ENCODE peak calls at places on chromosomes 3 and 15, in six cellular contexts. A is tibial artery; M is DND-41; N is aorta; G is CD8-positive, alpha-beta memory T cell; R is GM06990. T is an unnamed sample.
A peak's percentile ranks its signal among the peaks of the same experiment; 100 is the strongest.

GRCh38 chr15:27057904-27058645 is 87.1 kb downstream of the GABRG3 start:
- DNase-seq in G (no peak), M (no peak), R (no peak), N (no peak), A (no peak), T (no peak)

GRCh38 chr3:112610121-112610520 is 30.8 kb downstream of the CCDC80 start:
- DNase-seq in A (no peak), M (no peak), R (no peak), G (no peak), N (no peak), T (no peak)

GRCh38 chr3:28700728-28701127 is 352.1 kb upstream of the AZI2 start:
- DNase-seq in A (no peak), M (no peak), R (no peak), N (no peak), G (no peak), T (no peak)

GRCh38 chr3:144362126-144362525 is 390.5 kb downstream of the DIPK2A start:
- DNase-seq in M (no peak), A (no peak), R (no peak), N (no peak), G (no peak), T (no peak)

GRCh38 chr15:92631721-92632120 is 23.9 kb downstream of the FAM174B start:
- DNase-seq in G (no peak), A (no peak), M (no peak), N (peak; percentile 37), R (no peak), T (no peak)

GRCh38 chr3:171116802-171117395 is 90.4 kb upstream of the SLC2A2 start:
- DNase-seq in N (no peak), G (no peak), M (no peak), R (no peak), A (no peak), T (no peak)

GRCh38 chr3:157086053-157086761 is 73.7 kb downstream of the CCNL1 start:
- DNase-seq in N (peak; percentile 79), M (no peak), A (peak; percentile 48), G (no peak), R (no peak), T (no peak)

GRCh38 chr3:118587847-118588246 is 446.8 kb downstream of the IGSF11 start:
- DNase-seq in A (no peak), N (no peak), G (no peak), R (peak; percentile 32), M (no peak), T (no peak)

GRCh38 chr15:42447599-42447998 is 43.3 kb downstream of the ZNF106 start:
- DNase-seq in A (no peak), N (no peak), R (no peak), G (no peak), M (no peak), T (no peak)

GRCh38 chr15:33810806-33811205 is 157.5 kb upstream of the CHRM5 start:
- DNase-seq in A (no peak), N (no peak), M (no peak), R (no peak), G (no peak), T (no peak)

GRCh38 chr15:39595621-39596221 is 14.8 kb downstream of the THBS1 start:
- DNase-seq in R (no peak), G (no peak), M (no peak), A (no peak), N (no peak), T (no peak)
- H3K36me3 ChIP-seq in R (no peaks in the 10 kb centered on the region), G (no peaks in the 10 kb centered on the region), M (no peaks in the 10 kb centered on the region), A (peaks cover 58% of the 10 kb centered on the region), N (no peaks in the 10 kb centered on the region), T (peaks cover 75% of the 10 kb centered on the region)

DNA sequence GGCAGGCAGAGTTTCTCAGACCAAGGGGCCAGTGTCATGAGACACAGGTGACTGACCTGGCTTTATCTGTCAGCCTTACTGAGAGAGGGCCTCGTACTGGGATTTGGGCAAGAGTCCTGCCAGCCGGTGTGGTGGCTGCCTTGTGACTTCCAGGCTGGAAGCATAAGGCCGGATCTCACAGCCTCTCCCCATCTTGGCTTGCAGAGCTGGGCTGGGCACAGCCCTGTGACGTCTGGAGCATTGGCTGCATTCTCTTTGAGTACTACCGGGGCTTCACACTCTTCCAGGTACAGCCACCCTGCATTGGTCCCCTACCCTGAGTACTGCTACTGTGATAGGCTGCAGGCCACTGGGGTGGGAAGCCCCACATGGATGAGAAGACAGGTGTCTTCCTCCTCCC is 12.1 kb downstream of the CLK3 start:
- DNase-seq in A (no peak), R (no peak), N (no peak), G (no peak), M (no peak), T (no peak)
- H3K36me3 ChIP-seq in A (peaks cover 71% of the 10 kb centered on the region), R (peaks cover 81% of the 10 kb centered on the region), N (peaks cover 4% of the 10 kb centered on the region), G (peaks cover 82% of the 10 kb centered on the region), M (peaks cover 99% of the 10 kb centered on the region), T (peaks cover 98% of the 10 kb centered on the region)

GRCh38 chr3:107753988-107754387 is 231.2 kb downstream of the BBX start:
- DNase-seq in M (no peak), A (no peak), R (no peak), N (no peak), G (no peak), T (no peak)

GRCh38 chr3:107753494-107753893 is 230.7 kb downstream of the BBX start:
- DNase-seq in N (no peak), A (peak; percentile 33), R (no peak), G (no peak), M (peak; percentile 56), T (peak; percentile 10)

GRCh38 chr3:107760141-107760540 is 237.4 kb downstream of the BBX start:
- DNase-seq in N (no peak), G (no peak), A (no peak), R (no peak), M (no peak), T (no peak)

GRCh38 chr3:107756649-107757048 is 233.9 kb downstream of the BBX start:
- DNase-seq in R (no peak), N (no peak), M (no peak), A (no peak), G (no peak), T (peak; percentile 19)

DNA sequence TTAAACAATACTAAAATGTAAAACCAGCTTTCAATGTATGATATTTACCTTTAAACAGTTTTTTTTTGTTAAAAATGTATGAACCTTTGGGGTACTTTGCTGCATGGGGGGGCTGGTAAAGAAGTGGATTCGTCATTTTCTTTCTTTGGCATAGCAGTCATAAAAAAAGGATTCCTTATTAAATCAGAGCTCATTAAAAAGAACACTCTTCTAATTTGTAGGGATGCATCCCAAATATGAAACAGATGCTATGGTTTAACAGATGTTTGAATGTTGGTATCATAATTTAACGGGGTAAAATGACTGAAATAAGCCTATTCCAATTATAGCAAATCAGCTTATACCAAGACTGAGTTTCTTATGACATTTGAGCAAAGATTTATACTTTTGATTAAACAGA is 234.4 kb downstream of the BBX start:
- DNase-seq in M (no peak), A (no peak), G (no peak), R (no peak), N (no peak), T (no peak)
- H3K36me3 ChIP-seq in M (peaks cover 28% of the 10 kb centered on the region), A (peaks cover 5% of the 10 kb centered on the region), G (peaks cover 3% of the 10 kb centered on the region), R (no peaks in the 10 kb centered on the region), N (no peaks in the 10 kb centered on the region), T (no peaks in the 10 kb centered on the region)

GRCh38 chr3:196075013-196075412 is 6.9 kb downstream of the TFRC start:
- DNase-seq in G (no peak), A (no peak), M (no peak), N (no peak), R (no peak), T (no peak)
- H3K36me3 ChIP-seq in G (peaks cover 40% of the 10 kb centered on the region), A (peaks cover 37% of the 10 kb centered on the region), M (peaks cover 86% of the 10 kb centered on the region), N (no peaks in the 10 kb centered on the region), R (peaks cover 23% of the 10 kb centered on the region), T (peaks cover 37% of the 10 kb centered on the region)